ENCODE peak calls at places on chromosomes 2 and 18, in nine cellular contexts. S, C, O, W, Z, E, Y, L and I are unnamed samples. For H3K36me3, the result is how much of the 10 kb centered on the place peaks cover.

GRCh38 chr2:177998006-177998405 is 74.6 kb downstream of the PDE11A start:
- DNase-seq in S (no peak), C (no peak), O (no peak), W (no peak), Z (peak), E (no peak), Y (peak), L (no peak), I (no peak)

GRCh38 chr2:175167076-175167791 is 769 bp downstream of the ATF2 start:
- DNase-seq in S (no peak), C (no peak), O (no peak), W (peak), Z (peak), E (peak), Y (peak), L (peak), I (peak)

GRCh38 chr2:187150667-187151066 is 297.4 kb downstream of the CALCRL start:
- DNase-seq in S (no peak), C (no peak), O (no peak), W (no peak), Z (peak), E (no peak), Y (peak), L (no peak), I (no peak)

GRCh38 chr2:7819860-7820259 is 862.0 kb upstream of the ID2 start:
- DNase-seq in S (no peak), C (no peak), O (no peak), W (no peak), Z (no peak), E (no peak), Y (no peak), L (no peak), I (no peak)

GRCh38 chr2:65231121-65231520 is 3.5 kb downstream of the ACTR2 start:
- DNase-seq in S (no peak), C (no peak), O (no peak), W (no peak), Z (peak), E (no peak), Y (peak), L (no peak), I (no peak)

GRCh38 chr2:132550945-132551344 is 119.1 kb downstream of the LYPD1 start:
- DNase-seq in S (no peak), C (no peak), O (no peak), W (no peak), Z (peak), E (no peak), Y (peak), L (no peak), I (no peak)

GRCh38 chr18:35616664-35617423 is 35.3 kb downstream of the GALNT1 start:
- DNase-seq in S (no peak), C (peak), O (no peak), W (peak), Z (peak), E (peak), Y (peak), L (no peak), I (peak)

GRCh38 chr18:71849407-71849806 is 694.7 kb downstream of the CBLN2 start:
- DNase-seq in S (no peak), C (no peak), O (no peak), W (no peak), Z (no peak), E (no peak), Y (no peak), L (no peak), I (no peak)

GRCh38 chr2:112869258-112869842 is 32.8 kb upstream of the IL1B start:
- DNase-seq in S (no peak), C (peak), O (peak), W (peak), Z (peak), E (peak), Y (peak), L (no peak), I (peak)

GRCh38 chr18:60021556-60021955 is 121.8 kb downstream of the PMAIP1 start:
- DNase-seq in S (no peak), C (no peak), O (no peak), W (no peak), Z (no peak), E (no peak), Y (no peak), L (no peak), I (no peak)

GRCh38 chr2:12855508-12855907 is 138.8 kb downstream of the TRIB2 start:
- DNase-seq in S (no peak), C (no peak), O (no peak), W (no peak), Z (peak), E (peak), Y (peak), L (no peak), I (no peak)

GRCh38 chr2:176001281-176001902 is 675 bp downstream of the LNPK start:
- DNase-seq in S (no peak), C (peak), O (no peak), W (peak), Z (peak), E (peak), Y (peak), L (peak), I (peak)

GRCh38 chr2:24009680-24010476 is at the start of gene MFSD2B:
- DNase-seq in S (peak), C (no peak), O (no peak), W (no peak), Z (peak), E (no peak), Y (peak), L (no peak), I (no peak)

GRCh38 chr2:69372767-69373166 is 14.3 kb downstream of the GFPT1 start:
- DNase-seq in S (no peak), C (no peak), O (no peak), W (no peak), Z (no peak), E (no peak), Y (no peak), L (no peak), I (no peak)

GRCh38 chr2:218043701-218044109 is 25.3 kb upstream of the RUFY4 start:
- DNase-seq in S (no peak), C (no peak), O (no peak), W (no peak), Z (no peak), E (no peak), Y (no peak), L (no peak), I (no peak)

GRCh38 chr2:220999351-220999750 is 572.8 kb downstream of the EPHA4 start:
- DNase-seq in S (no peak), C (no peak), O (no peak), W (no peak), Z (peak), E (no peak), Y (peak), L (no peak), I (no peak)

GRCh38 chr2:133109772-133110171 is 439.8 kb upstream of the LYPD1 start:
- DNase-seq in S (no peak), C (no peak), O (no peak), W (no peak), Z (peak), E (no peak), Y (peak), L (no peak), I (no peak)

GRCh38 chr18:57831597-57832377 is 28.7 kb upstream of the ATP8B1 start:
- DNase-seq in S (no peak), C (no peak), O (no peak), W (no peak), Z (no peak), E (no peak), Y (no peak), L (no peak), I (no peak)

GRCh38 chr18:5966514-5966913 is 71.2 kb upstream of the TMEM200C start:
- DNase-seq in S (no peak), C (no peak), O (no peak), W (no peak), Z (no peak), E (peak), Y (no peak), L (no peak), I (no peak)

GRCh38 chr2:171522057-171522803 is at the start of gene CYBRD1:
- DNase-seq in S (peak), C (peak), O (no peak), W (peak), Z (peak), E (peak), Y (peak), L (peak), I (peak)

GRCh38 chr18:37265382-37265781 is 300.2 kb downstream of the CELF4 start:
- DNase-seq in S (no peak), C (no peak), O (no peak), W (no peak), Z (no peak), E (no peak), Y (no peak), L (no peak), I (no peak)

GRCh38 chr2:184363213-184363612 is 235.1 kb upstream of the ZNF804A start:
- DNase-seq in S (no peak), C (no peak), O (peak), W (no peak), Z (no peak), E (no peak), Y (no peak), L (no peak), I (no peak)

GRCh38 chr2:241082338-241083090 is 19.6 kb downstream of the MTERF4 start:
- DNase-seq in S (no peak), C (no peak), O (no peak), W (no peak), Z (no peak), E (no peak), Y (no peak), L (no peak), I (no peak)

GRCh38 chr2:241087420-241088268 is 14.4 kb downstream of the MTERF4 start:
- DNase-seq in S (no peak), C (no peak), O (no peak), W (no peak), Z (no peak), E (no peak), Y (no peak), L (no peak), I (no peak)

GRCh38 chr2:241081643-241082337 is 20.3 kb downstream of the MTERF4 start:
- DNase-seq in S (no peak), C (no peak), O (no peak), W (no peak), Z (no peak), E (no peak), Y (no peak), L (no peak), I (no peak)

GRCh38 chr2:241083091-241083415 is 19.0 kb downstream of the MTERF4 start:
- DNase-seq in S (no peak), C (no peak), O (no peak), W (no peak), Z (no peak), E (no peak), Y (no peak), L (no peak), I (no peak)

DNA sequence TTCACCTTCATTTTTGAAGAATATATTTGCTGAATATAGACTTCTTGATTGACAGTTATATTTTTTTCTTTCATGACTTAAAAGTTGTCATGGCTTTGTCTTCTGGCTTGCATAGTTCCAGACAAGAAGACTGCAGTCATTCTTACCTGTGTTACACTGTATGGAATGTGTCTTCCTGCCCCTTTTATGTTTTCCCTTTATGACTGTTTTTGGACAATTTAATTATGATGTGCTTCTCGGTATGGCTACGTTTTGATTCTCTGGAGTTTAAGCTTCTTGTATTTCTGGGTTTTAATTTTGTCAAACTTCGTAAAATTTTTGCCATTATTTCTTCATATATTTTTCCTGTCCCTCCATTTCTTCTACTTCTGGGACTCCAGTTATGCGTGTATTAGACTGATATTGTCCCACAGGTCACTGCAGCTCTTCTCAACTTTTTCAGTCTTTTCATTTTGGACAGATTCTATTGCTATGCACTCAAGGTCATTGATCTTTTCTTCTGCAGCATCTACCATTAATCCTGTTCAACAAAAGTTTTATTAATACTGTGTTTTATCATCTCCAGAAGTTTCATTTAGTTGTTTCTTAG is 17.1 kb downstream of the MTERF4 start:
- DNase-seq in S (no peak), C (no peak), O (no peak), W (no peak), Z (no peak), E (no peak), Y (no peak), L (no peak), I (no peak)
- H3K36me3 ChIP-seq in S (under half), C (under half), O (under half), W (under half), Z (under half), E (under half), Y (under half), L (under half), I (under half)

GRCh38 chr18:63224574-63224973 is 95.0 kb downstream of the BCL2 start:
- DNase-seq in S (no peak), C (no peak), O (no peak), W (no peak), Z (no peak), E (no peak), Y (no peak), L (no peak), I (no peak)
- H3K36me3 ChIP-seq in S (under half), C (under half), O (under half), W (under half), Z (under half), E (under half), Y (under half), L (under half), I (under half)

GRCh38 chr2:148979164-148979918 is 59.2 kb upstream of the LYPD6B start:
- DNase-seq in S (no peak), C (no peak), O (no peak), W (no peak), Z (no peak), E (no peak), Y (no peak), L (no peak), I (no peak)

GRCh38 chr2:148981350-148981749 is 57.1 kb upstream of the LYPD6B start:
- DNase-seq in S (no peak), C (no peak), O (peak), W (no peak), Z (no peak), E (no peak), Y (no peak), L (no peak), I (no peak)

GRCh38 chr2:148978026-148978685 is 60.3 kb upstream of the LYPD6B start:
- DNase-seq in S (no peak), C (no peak), O (no peak), W (no peak), Z (no peak), E (no peak), Y (no peak), L (no peak), I (no peak)

GRCh38 chr2:148978736-148979135 is 59.8 kb upstream of the LYPD6B start:
- DNase-seq in S (no peak), C (no peak), O (no peak), W (no peak), Z (no peak), E (no peak), Y (no peak), L (no peak), I (no peak)

GRCh38 chr2:148979919-148980277 is 58.6 kb upstream of the LYPD6B start:
- DNase-seq in S (no peak), C (no peak), O (no peak), W (no peak), Z (no peak), E (no peak), Y (no peak), L (no peak), I (no peak)
- H3K36me3 ChIP-seq in S (under half), C (under half), O (under half), W (under half), Z (under half), E (under half), Y (under half), L (under half), I (under half)

DNA sequence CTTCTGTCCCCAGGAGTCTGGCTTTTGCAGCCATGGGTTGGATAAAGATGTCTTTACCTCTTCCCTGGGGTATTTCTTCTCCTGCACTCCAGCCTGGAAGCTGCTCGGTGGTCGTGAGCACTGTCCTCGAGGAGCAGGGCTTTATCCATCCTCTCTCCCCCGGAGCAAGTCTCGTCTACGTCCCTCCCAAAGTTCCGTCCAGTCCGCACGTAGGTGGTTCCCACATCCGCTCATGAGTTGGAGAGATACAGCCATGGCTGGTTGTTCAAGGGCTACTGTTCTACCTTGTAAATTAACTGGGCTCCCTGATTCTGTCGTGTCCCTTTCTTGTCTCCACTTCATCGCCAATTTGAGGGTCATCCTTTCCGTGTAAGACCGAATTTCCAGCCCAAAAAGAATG is 47.1 kb downstream of the TRAPPC12 start:
- DNase-seq in S (no peak), C (no peak), O (no peak), W (no peak), Z (no peak), E (no peak), Y (no peak), L (no peak), I (no peak)
- H3K36me3 ChIP-seq in S (under half), C (half or more), O (under half), W (under half), Z (under half), E (under half), Y (under half), L (under half), I (half or more)

GRCh38 chr2:61183815-61184214 is 21.8 kb downstream of the C2orf74 start:
- DNase-seq in S (no peak), C (no peak), O (no peak), W (no peak), Z (no peak), E (no peak), Y (no peak), L (no peak), I (no peak)

GRCh38 chr2:61179701-61180639 is 18.0 kb downstream of the C2orf74 start:
- DNase-seq in S (no peak), C (no peak), O (no peak), W (peak), Z (peak), E (no peak), Y (peak), L (peak), I (no peak)

GRCh38 chr2:61181382-61182058 is 19.5 kb downstream of the C2orf74 start:
- DNase-seq in S (no peak), C (no peak), O (no peak), W (no peak), Z (no peak), E (no peak), Y (no peak), L (no peak), I (no peak)

GRCh38 chr2:61180686-61181085 is 18.7 kb downstream of the C2orf74 start:
- DNase-seq in S (no peak), C (no peak), O (no peak), W (no peak), Z (no peak), E (no peak), Y (no peak), L (no peak), I (no peak)

DNA sequence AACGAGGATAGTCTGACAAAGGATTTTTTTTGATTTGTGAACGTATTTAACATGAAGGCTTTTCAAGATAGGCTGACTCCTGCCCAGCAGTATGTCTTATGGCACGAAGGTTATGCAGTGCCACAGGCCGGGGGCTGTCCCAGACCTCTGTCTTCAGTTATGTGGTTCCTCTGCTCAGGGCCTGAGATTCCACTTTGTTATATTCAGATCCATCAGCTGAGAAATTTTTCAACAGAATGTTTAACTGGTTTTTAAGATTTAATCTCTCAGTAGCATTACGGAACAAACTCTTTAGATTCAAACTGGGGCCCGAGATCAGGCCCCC is 20.0 kb downstream of the C2orf74 start:
- DNase-seq in S (no peak), C (no peak), O (no peak), W (no peak), Z (no peak), E (no peak), Y (no peak), L (no peak), I (no peak)
- H3K36me3 ChIP-seq in S (under half), C (half or more), O (under half), W (under half), Z (under half), E (under half), Y (under half), L (half or more), I (half or more)

GRCh38 chr2:240498171-240498957 is 59.4 kb downstream of the ANKMY1 start:
- DNase-seq in S (no peak), C (peak), O (no peak), W (no peak), Z (no peak), E (no peak), Y (no peak), L (no peak), I (no peak)

GRCh38 chr2:240498958-240499260 is 58.9 kb downstream of the ANKMY1 start:
- DNase-seq in S (no peak), C (peak), O (no peak), W (peak), Z (no peak), E (no peak), Y (no peak), L (no peak), I (peak)

GRCh38 chr2:240499309-240500301 is 58.2 kb downstream of the ANKMY1 start:
- DNase-seq in S (no peak), C (peak), O (no peak), W (peak), Z (no peak), E (no peak), Y (no peak), L (no peak), I (peak)

GRCh38 chr2:240491483-240491882 is 56.0 kb downstream of the GPC1 start:
- DNase-seq in S (no peak), C (no peak), O (no peak), W (no peak), Z (no peak), E (no peak), Y (no peak), L (no peak), I (no peak)

DNA sequence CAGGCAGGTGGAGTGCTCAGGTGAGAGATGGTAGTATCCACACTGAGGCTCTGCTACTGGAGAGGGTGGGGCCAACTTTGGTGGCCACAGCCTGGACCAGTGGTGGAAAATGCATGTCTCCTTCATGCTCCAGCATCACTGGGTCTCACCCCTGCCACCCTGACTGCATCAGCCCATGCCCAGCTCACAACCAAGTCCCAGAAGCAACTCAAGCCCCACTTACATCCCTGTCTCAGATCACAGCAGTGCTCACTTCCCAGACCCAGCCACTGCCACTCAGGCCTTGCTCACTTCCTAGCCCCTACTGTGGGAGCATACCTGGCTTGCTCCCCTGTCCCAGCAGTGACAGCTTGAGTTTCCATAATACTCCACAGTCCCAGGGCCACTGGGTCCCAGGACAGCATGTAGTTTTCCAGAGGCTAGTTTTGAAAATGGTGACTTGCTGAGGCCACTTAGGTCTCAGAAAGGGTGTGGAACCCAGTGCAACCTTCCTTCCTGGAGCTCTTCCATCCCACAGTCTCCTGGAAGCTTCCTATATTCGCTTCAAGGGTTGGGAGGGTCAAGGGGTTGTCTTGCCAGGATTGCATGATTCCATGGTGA is 58.8 kb downstream of the GPC1 start:
- DNase-seq in S (no peak), C (no peak), O (no peak), W (no peak), Z (no peak), E (no peak), Y (no peak), L (no peak), I (no peak)
- H3K36me3 ChIP-seq in S (under half), C (under half), O (under half), W (under half), Z (under half), E (under half), Y (under half), L (under half), I (under half)